ENCODE peak calls at places on chromosomes 16 and 17, in five cellular contexts. H is psoas muscle, D is mucosa of descending colon, E is thyroid gland, C is mammary epithelial cell. X is an unnamed sample.

GRCh38 chr16:89170346-89171215 is 967 bp upstream of the CDH15 start:
- DNase-seq in H (peak; percentile 63), D (peak; percentile 88), E (no peak), C (no peak), X (peak; percentile 33)

GRCh38 chr17:75124041-75124818 is 7.3 kb downstream of the NT5C start:
- DNase-seq in H (peak; percentile 63), D (peak; percentile 95), E (no peak), C (peak; percentile 98), X (peak; percentile 99)

GRCh38 chr16:23856345-23856744 is 20.6 kb downstream of the PRKCB start:
- DNase-seq in H (no peak), D (no peak), E (no peak), C (no peak), X (no peak)

GRCh38 chr17:51166987-51167931 is 1.0 kb downstream of the NME2 start:
- DNase-seq in H (peak; percentile 75), D (peak; percentile 76), E (peak; percentile 44), C (peak; percentile 36), X (peak; percentile 42)

GRCh38 chr16:73202176-73202729 is 154.3 kb upstream of the ZFHX3 start:
- DNase-seq in H (peak; percentile 51), D (peak; percentile 64), E (no peak), C (no peak), X (no peak)

GRCh38 chr16:3589001-3589400 is 11.8 kb upstream of the NLRC3 start:
- DNase-seq in H (no peak), D (no peak), E (no peak), C (no peak), X (no peak)

GRCh38 chr16:84599528-84600202 is 18.2 kb downstream of the COTL1 start:
- DNase-seq in H (peak; percentile 67), D (peak; percentile 78), E (peak; percentile 55), C (peak; percentile 16), X (peak; percentile 20)

GRCh38 chr17:80117491-80118401 is 16.4 kb downstream of the GAA start:
- DNase-seq in H (peak; percentile 47), D (no peak), E (no peak), C (no peak), X (no peak)

GRCh38 chr17:19703776-19704371 is 12.5 kb downstream of the SLC47A2 start:
- DNase-seq in H (no peak), D (no peak), E (peak; percentile 61), C (no peak), X (no peak)

GRCh38 chr17:42698736-42699414 is 16.5 kb downstream of the CNTNAP1 start:
- DNase-seq in H (peak; percentile 64), D (no peak), E (no peak), C (no peak), X (no peak)

GRCh38 chr17:15290605-15291004 is 25.5 kb upstream of the PMP22 start:
- DNase-seq in H (no peak), D (no peak), E (no peak), C (no peak), X (no peak)

GRCh38 chr17:32933881-32934280 is 5.9 kb downstream of the TMEM98 start:
- DNase-seq in H (no peak), D (no peak), E (no peak), C (no peak), X (no peak)

GRCh38 chr16:49494386-49495150 is 121.0 kb downstream of the C16orf78 start:
- DNase-seq in H (peak; percentile 32), D (no peak), E (no peak), C (no peak), X (no peak)

GRCh38 chr17:58706351-58707140 is 14.1 kb downstream of the RAD51C start:
- DNase-seq in H (no peak), D (no peak), E (no peak), C (no peak), X (no peak)

GRCh38 chr16:3618782-3619166 is 7.4 kb upstream of the SLX4 start:
- DNase-seq in H (no peak), D (no peak), E (no peak), C (peak; percentile 54), X (peak; percentile 83)

GRCh38 chr16:89246903-89247733 is 29.6 kb downstream of the ZNF778 start:
- DNase-seq in H (peak; percentile 94), D (peak; percentile 91), E (peak; percentile 80), C (peak; percentile 67), X (peak; percentile 88)

GRCh38 chr17:6914711-6915110 is 81.1 kb upstream of the ALOX12 start:
- DNase-seq in H (no peak), D (no peak), E (no peak), C (no peak), X (no peak)
- H3K4me3 ChIP-seq in H (no peak overlapping the region), D (no peak overlapping the region), E (no peak overlapping the region), C (no peak overlapping the region), X (no peak overlapping the region)

GRCh38 chr16:2151188-2152091 is 3.0 kb downstream of the RAB26 start:
- DNase-seq in H (no peak), D (peak; percentile 57), E (no peak), C (no peak), X (peak; percentile 33)
- H3K4me3 ChIP-seq in H (peak overlapping the region; percentile 80), D (no peak overlapping the region), E (no peak overlapping the region), C (no peak overlapping the region), X (no peak overlapping the region)

GRCh38 chr16:15854906-15855703 is 1.7 kb downstream of the MYH11 start:
- DNase-seq in H (no peak), D (no peak), E (no peak), C (no peak), X (no peak)

GRCh38 chr16:15857779-15858560 is 1.1 kb upstream of the MYH11 start:
- DNase-seq in H (peak; percentile 56), D (no peak), E (peak; percentile 29), C (no peak), X (peak; percentile 17)

GRCh38 chr16:15856901-15857778 is at the start of gene MYH11:
- DNase-seq in H (no peak), D (no peak), E (no peak), C (peak; percentile 31), X (peak; percentile 4)

GRCh38 chr16:15855704-15856003 is 1.2 kb downstream of the MYH11 start:
- DNase-seq in H (no peak), D (no peak), E (no peak), C (no peak), X (no peak)

DNA sequence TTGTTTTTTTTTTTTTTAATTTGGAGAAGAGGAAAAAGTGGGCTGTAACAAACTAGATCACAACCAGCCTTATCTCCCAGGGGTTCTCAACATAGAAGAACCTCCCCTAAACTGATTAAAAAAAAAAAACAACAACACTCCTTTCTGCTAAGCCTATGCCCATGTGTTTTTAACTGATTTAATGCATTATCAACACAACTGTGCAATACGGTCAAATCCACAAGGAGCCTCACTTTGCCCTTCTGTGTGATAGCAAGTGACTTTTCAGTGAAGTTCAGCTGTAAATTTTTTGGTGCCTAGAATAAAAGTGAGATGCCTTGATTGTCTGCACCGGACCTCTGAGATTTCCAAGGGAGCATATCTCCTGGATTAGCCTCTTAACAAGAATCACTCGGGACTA is 611 bp downstream of the MYH11 start:
- DNase-seq in H (no peak), D (no peak), E (no peak), C (no peak), X (no peak)
- H3K4me3 ChIP-seq in H (peak overlapping the region; percentile 61), D (no peak overlapping the region), E (no peak overlapping the region), C (no peak overlapping the region), X (no peak overlapping the region)

GRCh38 chr17:39608142-39608541 is 422 bp upstream of the NEUROD2 start:
- DNase-seq in H (no peak), D (no peak), E (no peak), C (no peak), X (no peak)

GRCh38 chr17:39606434-39607056 is 1.2 kb downstream of the NEUROD2 start:
- DNase-seq in H (no peak), D (no peak), E (no peak), C (no peak), X (no peak)

GRCh38 chr17:39608601-39609000 is 881 bp upstream of the NEUROD2 start:
- DNase-seq in H (no peak), D (no peak), E (no peak), C (no peak), X (no peak)

GRCh38 chr17:39607057-39607850 is 466 bp downstream of the NEUROD2 start:
- DNase-seq in H (no peak), D (no peak), E (no peak), C (no peak), X (no peak)

DNA sequence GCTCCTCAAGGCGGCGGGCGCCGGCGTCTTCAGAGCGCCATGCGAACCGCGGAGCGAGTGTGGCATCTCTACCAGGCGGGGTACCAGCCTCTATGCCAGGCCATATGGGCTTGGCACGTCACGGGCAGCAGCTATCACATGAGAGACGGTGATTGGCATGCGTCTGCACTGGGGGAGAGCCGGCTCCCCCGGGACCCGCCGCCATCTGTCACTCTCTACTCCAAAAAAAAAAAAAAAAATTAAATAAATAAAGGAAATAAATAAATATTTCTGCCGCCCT is at the start of gene NEUROD2:
- DNase-seq in H (no peak), D (no peak), E (no peak), C (no peak), X (no peak)
- H3K4me3 ChIP-seq in H (peak within 1 kb of the TSS; percentile 43), D (no peak within 1 kb of the TSS), E (no peak within 1 kb of the TSS), C (no peak within 1 kb of the TSS), X (no peak within 1 kb of the TSS)

X was measured in epithelial cell of esophagus.